ENCODE peak calls at places on chromosomes 6 and 20, in six cellular contexts. M is iris pigment epithelial cell, R is NCI-H2171, F is posterior vena cava, G is OCI-LY7, U is ureter. V is an unnamed sample.

GRCh38 chr6:117951783-117952182 is 44.7 kb downstream of the SLC35F1 start:
- DNase-seq in M (no peak), G (no peak), R (no peak), F (no peak), U (no peak), V (no peak)

GRCh38 chr6:15400572-15401004 is 154.7 kb downstream of the JARID2 start:
- DNase-seq in M (peak; percentile 72), U (no peak), R (peak; percentile 32), G (no peak), F (no peak), V (peak; percentile 48)

GRCh38 chr6:48199502-48199901 is 88.5 kb upstream of the PTCHD4 start:
- DNase-seq in R (no peak), F (no peak), G (no peak), M (no peak), U (no peak), V (no peak)

GRCh38 chr6:69835414-69836179 is 30.8 kb upstream of the COL19A1 start:
- DNase-seq in M (peak; percentile 83), U (no peak), F (no peak), G (peak; percentile 61), R (peak; percentile 34), V (peak; percentile 11)

GRCh38 chr6:14975124-14975815 is 270.6 kb upstream of the JARID2 start:
- DNase-seq in G (peak; percentile 21), U (no peak), R (no peak), M (no peak), F (no peak), V (no peak)

GRCh38 chr6:125154184-125155135 is 887 bp downstream of the TPD52L1 start:
- DNase-seq in F (peak; percentile 81), R (no peak), G (peak; percentile 4), U (peak; percentile 44), M (no peak), V (peak; percentile 41)

GRCh38 chr6:28965706-28966105 is 39.4 kb downstream of the ZNF311 start:
- DNase-seq in R (no peak), M (no peak), F (no peak), U (no peak), G (no peak), V (no peak)

GRCh38 chr20:38617011-38617829 is 15.6 kb downstream of the ARHGAP40 start:
- DNase-seq in F (no peak), U (peak; percentile 61), R (no peak), M (peak; percentile 67), G (no peak), V (no peak)

GRCh38 chr6:36933102-36933501 is 21.4 kb upstream of the PI16 start:
- DNase-seq in M (peak; percentile 78), F (no peak), U (no peak), G (no peak), R (no peak), V (no peak)

GRCh38 chr6:140816696-140817095 is 1316.0 kb upstream of the GJE1 start:
- DNase-seq in R (no peak), F (no peak), M (no peak), G (no peak), U (no peak), V (no peak)

GRCh38 chr20:53959849-53960585 is 110.4 kb downstream of the BCAS1 start:
- DNase-seq in R (no peak), M (peak; percentile 67), U (no peak), G (no peak), F (no peak), V (no peak)

GRCh38 chr20:58718729-58719128 is 26.1 kb downstream of the NPEPL1 start:
- DNase-seq in U (no peak), F (peak; percentile 52), R (no peak), G (no peak), M (no peak), V (peak; percentile 15)

GRCh38 chr6:12957321-12958051 is 240.9 kb downstream of the PHACTR1 start:
- DNase-seq in U (peak; percentile 55), G (no peak), M (peak; percentile 67), R (peak; percentile 2), F (peak; percentile 86), V (peak; percentile 28)

GRCh38 chr20:63121749-63122405 is 94.1 kb downstream of the YTHDF1 start:
- DNase-seq in M (no peak), F (peak; percentile 71), G (no peak), U (no peak), R (no peak), V (no peak)

GRCh38 chr6:119442776-119443184 is 93.2 kb upstream of the MAN1A1 start:
- DNase-seq in G (peak; percentile 99), F (no peak), M (no peak), U (peak; percentile 48), R (peak; percentile 53), V (no peak)

GRCh38 chr6:151098166-151098565 is 141.6 kb upstream of the AKAP12 start:
- DNase-seq in F (no peak), R (no peak), M (no peak), U (no peak), G (no peak), V (no peak)

GRCh38 chr6:37783831-37784584 is 35.5 kb upstream of the ZFAND3 start:
- DNase-seq in R (peak; percentile 30), G (no peak), U (no peak), M (peak; percentile 52), F (no peak), V (peak; percentile 75)

GRCh38 chr20:44914924-44915323 is 5.1 kb downstream of the PABPC1L start:
- DNase-seq in M (no peak), U (no peak), R (no peak), F (no peak), G (no peak), V (no peak)

GRCh38 chr6:13526718-13527668 is 39.6 kb upstream of the GFOD1 start:
- DNase-seq in M (no peak), G (peak; percentile 98), U (no peak), R (peak; percentile 89), F (no peak), V (no peak)

GRCh38 chr6:52994031-52994788 is 874 bp downstream of the GSTA4 start:
- DNase-seq in R (no peak), U (no peak), M (peak; percentile 40), G (no peak), F (no peak), V (no peak)

GRCh38 chr6:144158133-144158532 is 7.8 kb downstream of the STX11 start:
- DNase-seq in R (no peak), F (no peak), M (peak; percentile 93), G (no peak), U (no peak), V (no peak)

GRCh38 chr20:549720-550496 is 6.3 kb upstream of the CSNK2A1 start:
- DNase-seq in R (no peak), M (no peak), U (no peak), G (no peak), F (no peak), V (no peak)

GRCh38 chr6:124056884-124057283 is 253.2 kb downstream of the NKAIN2 start:
- DNase-seq in U (no peak), F (no peak), G (no peak), R (no peak), M (no peak), V (no peak)

GRCh38 chr6:32842690-32843089 is 1.2 kb downstream of the PSMB8 start:
- DNase-seq in F (no peak), U (no peak), M (no peak), R (no peak), G (no peak), V (no peak)

GRCh38 chr20:8073024-8073832 is 53.7 kb upstream of the TMX4 start:
- DNase-seq in R (no peak), G (no peak), U (no peak), F (no peak), M (peak; percentile 99), V (no peak)

GRCh38 chr6:19736066-19736465 is 101.1 kb upstream of the ID4 start:
- DNase-seq in U (no peak), G (no peak), R (no peak), M (no peak), F (no peak), V (no peak)

GRCh38 chr6:29561618-29562181 is 2.2 kb upstream of the UBD start:
- DNase-seq in R (no peak), G (no peak), F (no peak), U (no peak), M (no peak), V (no peak)

GRCh38 chr6:147510949-147511590 is 2.6 kb downstream of the SAMD5 start:
- DNase-seq in U (no peak), R (no peak), G (no peak), M (no peak), F (no peak), V (no peak)

GRCh38 chr6:6201200-6201599 is 119.3 kb downstream of the F13A1 start:
- DNase-seq in U (no peak), R (no peak), G (no peak), F (no peak), M (no peak), V (no peak)

GRCh38 chr6:8064638-8065518 is 689 bp upstream of the BLOC1S5 start:
- DNase-seq in R (no peak), U (no peak), M (no peak), F (no peak), G (no peak), V (no peak)

GRCh38 chr20:18314786-18315406 is 26.6 kb downstream of the ZNF133 start:
- DNase-seq in G (no peak), U (no peak), R (no peak), F (no peak), M (peak; percentile 79), V (no peak)

GRCh38 chr6:145669627-145670034 is 65.7 kb downstream of the EPM2A start:
- DNase-seq in R (no peak), U (no peak), F (no peak), G (no peak), M (peak; percentile 84), V (no peak)

GRCh38 chr6:108736832-108737231 is 111.4 kb upstream of the ARMC2 start:
- DNase-seq in R (no peak), G (no peak), F (no peak), M (peak; percentile 92), U (no peak), V (no peak)

GRCh38 chr6:3850451-3851203 is 1.5 kb downstream of the FAM50B start:
- DNase-seq in G (no peak), F (no peak), R (no peak), M (no peak), U (no peak), V (peak; percentile 34)

GRCh38 chr6:131042664-131043063 is 20.4 kb downstream of the EPB41L2 start:
- DNase-seq in R (no peak), M (no peak), U (no peak), F (no peak), G (no peak), V (no peak)

GRCh38 chr6:20746805-20747204 is 212.5 kb downstream of the CDKAL1 start:
- DNase-seq in U (no peak), M (no peak), F (no peak), G (no peak), R (no peak), V (peak; percentile 18)

GRCh38 chr20:23145281-23145700 is 59.2 kb upstream of the CD93 start:
- DNase-seq in R (no peak), F (no peak), U (no peak), M (peak; percentile 46), G (no peak), V (no peak)

V was measured in GM13976.